ENCODE peak calls at places on chromosomes 4 and X, in six cellular contexts. E is neural progenitor cell, K is IMR-90, G is HCT116, C is PC-3, O is fibroblast of lung. B is an unnamed sample. For H3K27me3, the result is how much of the 10 kb centered on the place peaks cover.

GRCh38 chr4:149836546-149836945 is 20.9 kb upstream of the IQCM start:
- DNase-seq in E (no peak), K (peak), G (no peak), C (no peak), O (peak), B (no peak)

GRCh38 chr4:6446538-6447451 is 25.6 kb downstream of the PPP2R2C start:
- DNase-seq in E (peak), K (no peak), G (no peak), C (no peak), O (no peak), B (no peak)

GRCh38 chr4:41322613-41323012 is 65.9 kb downstream of the UCHL1 start:
- DNase-seq in E (no peak), K (no peak), G (no peak), C (no peak), O (no peak), B (no peak)

GRCh38 chrX:154325541-154325940 is 29.9 kb downstream of the TKTL1 start:
- DNase-seq in E (no peak), K (peak), G (no peak), C (no peak), O (peak), B (no peak)

GRCh38 chr4:2412885-2413716 is 5.3 kb downstream of the ZFYVE28 start:
- DNase-seq in E (peak), K (peak), G (peak), C (peak), O (peak), B (peak)

GRCh38 chrX:140817943-140818342 is 108.4 kb downstream of the LINC00632 start:
- DNase-seq in E (peak), K (peak), G (no peak), C (peak), O (peak), B (peak)

GRCh38 chr4:76601791-76602190 is 166.8 kb downstream of the SHROOM3 start:
- DNase-seq in E (no peak), K (peak), G (no peak), C (no peak), O (no peak), B (peak)

GRCh38 chrX:67543818-67544217 is at the start of gene AR:
- DNase-seq in E (peak), K (peak), G (no peak), C (no peak), O (peak), B (no peak)

GRCh38 chr4:84631573-84631972 is 48.6 kb downstream of the CDS1 start:
- DNase-seq in E (no peak), K (no peak), G (no peak), C (no peak), O (peak), B (no peak)

GRCh38 chr4:107164962-107165361 is 128.8 kb upstream of the DKK2 start:
- DNase-seq in E (no peak), K (no peak), G (no peak), C (no peak), O (no peak), B (peak)

GRCh38 chr4:46445689-46446339 is 55.9 kb upstream of the GABRA2 start:
- DNase-seq in E (no peak), K (peak), G (no peak), C (peak), O (peak), B (no peak)

GRCh38 chrX:106707771-106708454 is 18.6 kb upstream of the RNF128 start:
- DNase-seq in E (no peak), K (peak), G (peak), C (peak), O (peak), B (no peak)

GRCh38 chr4:175419120-175419774 is 392.8 kb downstream of the GPM6A start:
- DNase-seq in E (no peak), K (peak), G (peak), C (peak), O (peak), B (no peak)

GRCh38 chr4:30718021-30718888 is 1.9 kb upstream of the PCDH7 start:
- DNase-seq in E (peak), K (peak), G (no peak), C (peak), O (peak), B (no peak)

GRCh38 chr4:30720021-30720655 is at the start of gene PCDH7:
- DNase-seq in E (no peak), K (peak), G (no peak), C (peak), O (peak), B (no peak)

GRCh38 chr4:30717208-30718020 is 2.8 kb upstream of the PCDH7 start:
- DNase-seq in E (peak), K (peak), G (no peak), C (peak), O (peak), B (peak)

GRCh38 chr4:30719363-30720020 is 677 bp upstream of the PCDH7 start:
- DNase-seq in E (peak), K (peak), G (no peak), C (peak), O (peak), B (no peak)

DNA sequence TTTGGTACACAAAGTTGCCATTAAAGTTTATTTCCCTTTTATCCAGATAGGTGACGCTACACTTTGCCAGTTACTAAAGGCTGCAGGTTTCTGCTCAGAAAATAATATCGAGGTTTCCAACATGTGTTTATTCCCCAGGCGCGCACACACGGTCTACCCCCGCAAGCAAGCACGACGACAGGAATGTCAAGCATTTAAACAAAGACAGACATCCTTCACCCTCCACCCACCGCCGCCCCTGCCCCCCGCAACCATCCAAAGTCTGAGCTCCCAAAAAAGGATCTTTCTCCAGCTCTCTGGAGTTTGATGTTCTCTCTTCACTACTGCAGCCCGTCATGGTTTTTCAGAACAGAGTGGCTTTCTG is 1.3 kb upstream of the PCDH7 start:
- DNase-seq in E (peak), K (peak), G (no peak), C (peak), O (peak), B (no peak)
- TF ChIP-seq CTCF in E (no peak), K (peak), G (no peak), C (peak), O (peak), B (peak)

DNA sequence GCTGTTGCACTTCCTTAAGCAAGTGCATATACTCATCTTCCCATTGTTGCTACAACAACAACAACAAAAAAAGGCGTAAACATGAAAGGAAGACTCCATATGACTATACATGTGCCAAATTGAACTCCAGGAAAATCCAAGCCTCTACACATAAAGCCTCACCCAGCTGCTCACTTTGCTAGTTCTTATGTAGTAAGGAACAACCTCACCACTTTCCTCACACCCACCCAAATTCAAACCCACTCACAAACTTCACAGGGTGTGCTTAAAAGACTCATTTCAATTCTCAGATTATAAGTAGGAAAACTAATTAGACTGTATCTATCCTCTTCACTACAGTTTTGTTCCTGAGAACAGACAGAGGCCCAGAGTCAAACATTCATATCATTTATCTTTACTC is 671.1 kb upstream of the INTU start:
- DNase-seq in E (no peak), K (no peak), G (no peak), C (no peak), O (no peak), B (no peak)
- H3K27me3 ChIP-seq in E (under half), K (under half), G (under half), C (under half), O (under half), B (under half)

GRCh38 chrX:115047181-115047580 is 29.8 kb upstream of the IL13RA2 start:
- DNase-seq in E (no peak), K (peak), G (no peak), C (no peak), O (peak), B (no peak)
- H2AFZ ChIP-seq in E (no peak), K (no peak), G (no peak), C (no peak), O (no peak), B (no peak)

DNA sequence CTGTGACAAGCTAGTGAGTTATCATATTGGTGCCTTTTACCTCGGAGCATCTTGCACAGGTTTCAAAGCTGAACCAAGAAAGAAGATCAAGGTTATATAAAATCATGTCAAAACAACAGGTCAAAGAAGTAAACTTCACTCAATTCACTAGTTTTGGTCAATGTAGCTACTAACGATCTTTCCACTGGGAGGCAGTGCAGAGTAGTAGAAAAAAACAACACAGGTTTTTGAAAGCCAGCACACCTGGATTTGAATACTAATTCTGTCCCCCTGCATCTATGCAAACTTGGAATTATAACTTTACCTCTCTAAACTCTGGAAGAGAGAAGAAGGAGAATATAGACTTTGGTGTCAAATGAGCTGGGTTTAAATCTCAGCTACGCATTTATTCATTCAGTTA is 266.1 kb downstream of the GRIA3 start:
- DNase-seq in E (peak), K (peak), G (no peak), C (peak), O (peak), B (peak)
- TF ChIP-seq CTCF in E (peak), K (peak), G (peak), C (peak), O (peak), B (peak)

DNA sequence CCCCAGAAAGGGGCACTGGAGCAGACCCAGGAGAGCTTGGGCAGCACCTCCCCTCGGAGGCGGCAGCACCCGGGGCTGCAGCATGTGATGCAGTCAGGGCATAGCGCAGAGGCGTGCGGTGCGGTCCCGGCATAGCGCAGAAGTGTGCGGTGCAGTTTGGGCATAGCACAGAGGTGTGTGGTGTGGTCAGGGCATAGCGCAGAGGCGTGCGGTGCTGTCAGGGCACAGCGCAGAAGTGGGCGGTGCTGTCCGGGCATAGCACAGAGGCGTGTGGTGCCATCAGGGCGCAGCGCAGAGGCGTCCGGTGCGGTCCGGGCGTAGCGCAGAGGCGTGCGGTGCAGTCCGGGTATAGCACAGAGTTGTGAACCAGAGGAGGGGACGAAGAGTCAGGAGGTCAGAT is 42.8 kb downstream of the ADRA2C start:
- DNase-seq in E (no peak), K (no peak), G (no peak), C (no peak), O (no peak), B (no peak)
- H3K27me3 ChIP-seq in E (under half), K (under half), G (under half), C (under half), O (under half), B (half or more)

DNA sequence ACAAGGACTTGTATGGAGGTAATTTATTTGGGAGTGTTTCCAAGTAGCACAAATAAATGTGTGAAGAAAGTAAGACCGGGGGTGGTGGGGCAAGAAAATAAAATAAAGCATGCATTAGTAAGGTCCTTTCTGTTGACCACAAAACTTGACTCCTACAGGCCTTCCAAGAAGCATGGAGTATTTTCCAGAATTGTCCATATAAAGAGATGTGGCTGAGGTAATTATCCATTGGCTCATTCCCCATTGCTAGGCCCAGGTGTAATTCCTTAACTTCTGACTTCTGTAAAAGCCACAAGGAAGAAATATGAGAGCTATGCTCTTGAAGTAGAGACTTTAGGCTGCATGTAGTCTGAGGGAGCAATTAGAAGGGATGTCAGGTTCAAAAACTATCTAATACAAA is 430.5 kb upstream of the PABPC4L start:
- DNase-seq in E (no peak), K (no peak), G (no peak), C (no peak), O (no peak), B (no peak)
- H2AFZ ChIP-seq in E (no peak), K (no peak), G (no peak), C (no peak), O (no peak), B (no peak)

GRCh38 chr4:73944061-73944875 is 37.6 kb downstream of the PF4 start:
- DNase-seq in E (peak), K (no peak), G (no peak), C (no peak), O (peak), B (no peak)
- TF ChIP-seq CTCF in E (peak), K (no peak), G (no peak), C (no peak), O (peak), B (no peak)